ENCODE peak calls at places on chromosomes 4 and X, in nine cellular contexts. G is heart right ventricle, Q is IMR-90, I is spleen, V is lung, S is tibial artery, Y is right lobe of liver, H is GM23248, A is BE2C. C is an unnamed sample.

GRCh38 chrX:13254076-13254785 is 65.6 kb downstream of the ATXN3L start:
- DNase-seq in H (peak; percentile 36), I (peak; percentile 80), Q (peak; percentile 53), G (no peak), Y (no peak), S (no peak), V (no peak), A (peak; percentile 5), C (no peak)

GRCh38 chr4:7063362-7063761 is 4.5 kb downstream of the GRPEL1 start:
- DNase-seq in Q (no peak), S (peak; percentile 13), Y (no peak), A (no peak), V (no peak), H (no peak), I (no peak), G (no peak), C (no peak)

GRCh38 chrX:153829799-153830631 is at the start of gene PDZD4:
- DNase-seq in H (peak; percentile 9), I (peak; percentile 70), Q (no peak), S (no peak), V (no peak), A (peak; percentile 48), Y (no peak), G (no peak), C (no peak)

GRCh38 chr4:95256108-95256835 is 292.5 kb downstream of the UNC5C start:
- DNase-seq in H (no peak), G (no peak), A (no peak), S (no peak), Q (peak; percentile 48), I (no peak), Y (no peak), V (no peak), C (no peak)

GRCh38 chrX:155767101-155767878 is 113.9 kb upstream of the VAMP7 start:
- DNase-seq in H (peak; percentile 68), S (peak; percentile 57), V (peak; percentile 30), I (no peak), Q (peak; percentile 74), G (peak; percentile 73), A (no peak), Y (peak; percentile 10), C (peak; percentile 71)

GRCh38 chr4:71411976-71412375 is 73.2 kb downstream of the SLC4A4 start:
- DNase-seq in Y (no peak), Q (peak; percentile 13), G (no peak), S (no peak), A (no peak), I (no peak), H (peak; percentile 3), V (no peak), C (no peak)

GRCh38 chr4:109046549-109047171 is 255.8 kb downstream of the COL25A1 start:
- DNase-seq in A (no peak), Q (peak; percentile 84), Y (no peak), I (no peak), V (no peak), G (no peak), H (peak; percentile 66), S (no peak), C (no peak)

GRCh38 chr4:107800686-107801085 is 24.0 kb upstream of the SGMS2 start:
- DNase-seq in I (no peak), G (no peak), V (no peak), A (no peak), Y (no peak), H (no peak), S (peak; percentile 24), Q (no peak), C (no peak)

GRCh38 chr4:177349191-177349590 is 39.5 kb downstream of the NEIL3 start:
- DNase-seq in Y (no peak), Q (no peak), H (no peak), S (no peak), V (no peak), G (no peak), I (no peak), A (no peak), C (no peak)

GRCh38 chr4:55355555-55355954 is 9.5 kb downstream of the SRD5A3 start:
- DNase-seq in V (no peak), A (no peak), Y (no peak), S (no peak), H (no peak), I (no peak), Q (no peak), G (no peak), C (no peak)

GRCh38 chrX:119118780-119119395 is 8.7 kb downstream of the KIAA1210 start:
- DNase-seq in Q (peak; percentile 42), H (peak; percentile 61), A (peak; percentile 47), V (no peak), Y (peak; percentile 43), S (peak; percentile 35), G (peak; percentile 25), I (no peak), C (peak; percentile 59)

GRCh38 chr4:1080961-1081688 is 32.2 kb downstream of the RNF212 start:
- DNase-seq in G (no peak), S (no peak), V (no peak), Y (no peak), A (peak; percentile 24), Q (peak; percentile 71), I (no peak), H (peak; percentile 81), C (no peak)

GRCh38 chr4:101871962-101872676 is 81.6 kb downstream of the BANK1 start:
- DNase-seq in A (no peak), V (no peak), H (no peak), Y (no peak), Q (no peak), G (no peak), I (no peak), S (no peak), C (no peak)

GRCh38 chr4:132542228-132542627 is 606.9 kb upstream of the PCDH10 start:
- DNase-seq in Y (no peak), V (no peak), Q (no peak), H (no peak), A (no peak), G (no peak), S (no peak), I (no peak), C (no peak)

GRCh38 chr4:173189117-173189693 is 20.6 kb downstream of the GALNT7 start:
- DNase-seq in A (no peak), V (no peak), H (peak; percentile 41), Y (no peak), S (no peak), Q (peak; percentile 85), I (no peak), G (no peak), C (no peak)

GRCh38 chr4:185481390-185481789 is 9.9 kb upstream of the CCDC110 start:
- DNase-seq in Q (no peak), G (no peak), Y (no peak), I (no peak), V (no peak), S (no peak), A (no peak), H (no peak), C (no peak)

GRCh38 chr4:100190643-100191600 is 654 bp upstream of the DDIT4L start:
- DNase-seq in H (peak; percentile 73), Q (peak; percentile 37), Y (no peak), A (no peak), S (no peak), I (no peak), G (no peak), V (no peak), C (no peak)

GRCh38 chr4:164210377-164210776 is 543.6 kb upstream of the SMIM31 start:
- DNase-seq in I (no peak), H (no peak), V (no peak), Y (no peak), Q (peak; percentile 4), A (no peak), G (no peak), S (no peak), C (no peak)

GRCh38 chrX:110853610-110854009 is 58.0 kb upstream of the CHRDL1 start:
- DNase-seq in I (no peak), Q (no peak), S (no peak), V (no peak), G (peak; percentile 3), H (peak; percentile 53), A (no peak), Y (no peak), C (no peak)

GRCh38 chr4:5893013-5893580 is at the start of gene CRMP1:
- DNase-seq in V (no peak), Y (no peak), I (no peak), A (peak; percentile 91), Q (no peak), S (no peak), G (no peak), H (peak; percentile 32), C (no peak)

GRCh38 chr4:86893136-86893535 is 914 bp upstream of the C4orf36 start:
- DNase-seq in Y (no peak), S (no peak), A (no peak), H (no peak), Q (no peak), V (no peak), G (no peak), I (no peak), C (no peak)
- H3K4me3 ChIP-seq in Y (no peak overlapping the region), S (no peak overlapping the region), A (no peak overlapping the region), H (no peak overlapping the region), Q (no peak overlapping the region), V (no peak overlapping the region), G (no peak overlapping the region), I (no peak overlapping the region), C (no peak overlapping the region)

GRCh38 chr4:3303445-3303824 is 10.6 kb downstream of the RGS12 start:
- DNase-seq in S (peak; percentile 4), I (peak; percentile 43), H (no peak), A (no peak), Y (no peak), G (no peak), Q (no peak), V (no peak), C (no peak)
- H3K4me1 ChIP-seq in S (peaks cover 8% of the 10 kb centered on the region), I (peaks cover 12% of the 10 kb centered on the region), H (peaks cover 14% of the 10 kb centered on the region), A (peaks cover 20% of the 10 kb centered on the region), Y (no peaks in the 10 kb centered on the region), G (peaks cover 57% of the 10 kb centered on the region), Q (peaks cover 23% of the 10 kb centered on the region), V (peaks cover 6% of the 10 kb centered on the region), C (no peaks in the 10 kb centered on the region)

GRCh38 chrX:10129229-10129628 is 27.5 kb upstream of the CLCN4 start:
- DNase-seq in S (no peak), H (no peak), I (no peak), V (no peak), Q (no peak), A (no peak), Y (no peak), G (no peak), C (no peak)
- H3K9me3 ChIP-seq in S (no peaks in the 10 kb centered on the region), H (no peaks in the 10 kb centered on the region), I (no peaks in the 10 kb centered on the region), V (peaks cover 3% of the 10 kb centered on the region), Q (no peaks in the 10 kb centered on the region), A (no peaks in the 10 kb centered on the region), Y (no peaks in the 10 kb centered on the region), G (no peaks in the 10 kb centered on the region), C (no peaks in the 10 kb centered on the region)

DNA sequence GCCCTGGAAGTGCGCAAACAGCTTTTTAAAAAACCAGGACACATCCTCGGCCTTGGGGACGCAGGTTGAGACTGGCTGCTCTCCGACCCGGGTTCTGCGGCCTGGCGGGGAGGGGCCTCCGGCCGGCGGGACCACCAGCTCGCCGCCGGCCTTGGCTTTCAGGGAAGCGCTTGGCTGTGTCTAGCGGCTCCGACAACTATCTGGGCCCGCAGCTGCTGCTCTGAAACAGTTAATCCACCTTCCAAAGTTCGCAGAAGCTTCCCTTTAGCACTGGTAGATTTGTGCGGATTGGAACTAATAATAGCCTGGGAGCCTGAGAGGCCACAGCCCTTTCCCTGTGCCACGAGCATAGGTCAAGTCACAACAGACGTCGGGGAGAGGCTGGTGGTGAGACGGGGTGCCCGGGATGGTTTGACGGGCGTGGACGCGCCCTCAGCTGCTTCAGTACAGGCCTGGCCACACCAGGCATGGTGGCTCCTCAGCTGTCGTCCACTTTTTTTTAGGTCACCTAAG is 1.2 kb upstream of the SEL1L3 start:
- DNase-seq in Q (no peak), S (no peak), Y (no peak), I (peak; percentile 81), H (no peak), G (no peak), V (no peak), A (no peak), C (no peak)
- H3K4me3 ChIP-seq in Q (no peak overlapping the region), S (no peak overlapping the region), Y (no peak overlapping the region), I (no peak overlapping the region), H (no peak overlapping the region), G (no peak overlapping the region), V (no peak overlapping the region), A (no peak overlapping the region), C (no peak overlapping the region)

C was measured in aorta.